ENCODE peak calls at places on chromosomes 11 and 22, in ten cellular contexts. H, I, K, E, L, J, V, O, Z and X are unnamed samples.

GRCh38 chr11:102268083-102268984 is 49.0 kb upstream of the BIRC3 start:
- DNase-seq in H (peak; percentile 94), I (peak; percentile 79), K (peak; percentile 81), E (peak; percentile 80), L (peak; percentile 71), J (peak; percentile 95), V (peak; percentile 55), O (peak; percentile 77), Z (peak; percentile 92), X (peak; percentile 96)

GRCh38 chr22:50307891-50308596 is 598 bp upstream of the PLXNB2 start:
- DNase-seq in H (peak; percentile 39), I (no peak), K (no peak), E (no peak), L (no peak), J (no peak), V (no peak), O (no peak), Z (no peak), X (peak; percentile 72)

GRCh38 chr11:95232666-95233065 is 1.7 kb upstream of the SESN3 start:
- DNase-seq in H (no peak), I (no peak), K (no peak), E (no peak), L (peak; percentile 10), J (no peak), V (no peak), O (no peak), Z (no peak), X (no peak)

GRCh38 chr22:36369922-36370781 is 17.6 kb downstream of the MYH9 start:
- DNase-seq in H (peak; percentile 93), I (peak; percentile 72), K (no peak), E (peak; percentile 48), L (peak; percentile 63), J (peak; percentile 74), V (peak; percentile 41), O (no peak), Z (peak; percentile 70), X (peak; percentile 81)

GRCh38 chr11:31060880-31061279 is 308.7 kb downstream of the DCDC1 start:
- DNase-seq in H (no peak), I (peak; percentile 30), K (no peak), E (no peak), L (peak; percentile 56), J (no peak), V (peak; percentile 3), O (no peak), Z (peak; percentile 70), X (no peak)

GRCh38 chr22:27088026-27088425 is 430.6 kb downstream of the MIAT start:
- DNase-seq in H (no peak), I (no peak), K (no peak), E (no peak), L (peak; percentile 94), J (no peak), V (peak; percentile 39), O (no peak), Z (no peak), X (no peak)

GRCh38 chr11:70578371-70578770 is 180.0 kb downstream of the CTTN start:
- DNase-seq in H (no peak), I (no peak), K (no peak), E (no peak), L (no peak), J (no peak), V (no peak), O (no peak), Z (no peak), X (no peak)

GRCh38 chr11:34727228-34727737 is 106.4 kb downstream of the EHF start:
- DNase-seq in H (no peak), I (no peak), K (no peak), E (no peak), L (no peak), J (no peak), V (no peak), O (no peak), Z (no peak), X (no peak)

GRCh38 chr11:135075740-135076139 is 663.7 kb upstream of the B3GAT1 start:
- DNase-seq in H (peak; percentile 44), I (peak; percentile 78), K (peak; percentile 19), E (peak; percentile 76), L (peak; percentile 21), J (no peak), V (peak; percentile 5), O (peak; percentile 35), Z (peak; percentile 52), X (peak; percentile 60)

GRCh38 chr22:36328635-36329216 is 59.0 kb downstream of the MYH9 start:
- DNase-seq in H (peak; percentile 97), I (no peak), K (peak; percentile 74), E (peak; percentile 63), L (peak; percentile 94), J (peak; percentile 89), V (peak; percentile 96), O (no peak), Z (no peak), X (no peak)

GRCh38 chr22:43792905-43793304 is 19.2 kb downstream of the EFCAB6 start:
- DNase-seq in H (no peak), I (no peak), K (no peak), E (no peak), L (no peak), J (no peak), V (no peak), O (no peak), Z (no peak), X (no peak)

GRCh38 chr11:16945671-16946469 is 68.3 kb downstream of the PLEKHA7 start:
- DNase-seq in H (peak; percentile 77), I (peak; percentile 68), K (peak; percentile 48), E (peak; percentile 39), L (peak; percentile 46), J (peak; percentile 65), V (peak; percentile 34), O (peak; percentile 32), Z (peak; percentile 59), X (peak; percentile 80)

GRCh38 chr11:84558085-84558905 is 1068.8 kb downstream of the DLG2 start:
- DNase-seq in H (peak; percentile 26), I (peak; percentile 80), K (no peak), E (no peak), L (peak; percentile 51), J (peak; percentile 27), V (peak; percentile 53), O (no peak), Z (peak; percentile 61), X (peak; percentile 58)

GRCh38 chr11:11965656-11966353 is 42.6 kb downstream of the DKK3 start:
- DNase-seq in H (no peak), I (no peak), K (no peak), E (no peak), L (no peak), J (no peak), V (no peak), O (no peak), Z (no peak), X (no peak)

GRCh38 chr11:12599408-12600143 is 74.6 kb upstream of the TEAD1 start:
- DNase-seq in H (peak; percentile 18), I (peak; percentile 91), K (no peak), E (peak; percentile 33), L (no peak), J (no peak), V (no peak), O (peak; percentile 57), Z (peak; percentile 71), X (peak; percentile 65)

GRCh38 chr11:122931510-122931909 is 49.0 kb downstream of the JHY start:
- DNase-seq in H (no peak), I (no peak), K (no peak), E (no peak), L (no peak), J (no peak), V (no peak), O (no peak), Z (peak; percentile 41), X (no peak)

GRCh38 chr11:31601635-31602282 is 92.2 kb downstream of the ELP4 start:
- DNase-seq in H (no peak), I (no peak), K (no peak), E (no peak), L (no peak), J (no peak), V (no peak), O (no peak), Z (peak; percentile 71), X (no peak)

GRCh38 chr22:29028468-29028867 is 33.2 kb downstream of the C22orf31 start:
- DNase-seq in H (no peak), I (no peak), K (no peak), E (no peak), L (no peak), J (no peak), V (no peak), O (no peak), Z (no peak), X (no peak)

GRCh38 chr22:29030618-29031235 is 30.9 kb downstream of the C22orf31 start:
- DNase-seq in H (peak; percentile 95), I (peak; percentile 93), K (no peak), E (peak; percentile 73), L (peak; percentile 94), J (peak; percentile 87), V (peak; percentile 77), O (peak; percentile 71), Z (peak; percentile 79), X (peak; percentile 82)

GRCh38 chr22:29031236-29031982 is 30.2 kb downstream of the C22orf31 start:
- DNase-seq in H (peak; percentile 93), I (peak; percentile 93), K (no peak), E (no peak), L (peak; percentile 99), J (peak; percentile 96), V (peak; percentile 98), O (peak; percentile 22), Z (peak; percentile 66), X (no peak)

GRCh38 chr22:29030016-29030617 is 31.5 kb downstream of the C22orf31 start:
- DNase-seq in H (no peak), I (peak; percentile 72), K (no peak), E (no peak), L (peak; percentile 85), J (peak; percentile 94), V (no peak), O (no peak), Z (no peak), X (no peak)

GRCh38 chr22:29029202-29030000 is 32.2 kb downstream of the C22orf31 start:
- DNase-seq in H (no peak), I (no peak), K (no peak), E (no peak), L (no peak), J (no peak), V (no peak), O (no peak), Z (peak; percentile 36), X (no peak)
- H3K4me1 ChIP-seq in H (peaks cover 44% of the 10 kb centered on the region), I (peaks cover 85% of the 10 kb centered on the region), K (no peaks in the 10 kb centered on the region), E (peaks cover 30% of the 10 kb centered on the region), L (peaks cover 17% of the 10 kb centered on the region), J (peaks cover 35% of the 10 kb centered on the region), V (peaks cover 18% of the 10 kb centered on the region), O (peaks cover 6% of the 10 kb centered on the region), Z (peaks cover 27% of the 10 kb centered on the region), X (peaks cover 25% of the 10 kb centered on the region)

GRCh38 chr11:71986131-71986530 is 12.6 kb upstream of the IL18BP start:
- DNase-seq in H (no peak), I (no peak), K (no peak), E (no peak), L (no peak), J (no peak), V (no peak), O (no peak), Z (no peak), X (no peak)
- H3K4me3 ChIP-seq in H (no peak overlapping the region), I (no peak overlapping the region), K (no peak overlapping the region), E (no peak overlapping the region), L (no peak overlapping the region), J (no peak overlapping the region), V (no peak overlapping the region), O (no peak overlapping the region), Z (no peak overlapping the region), X (no peak overlapping the region)

GRCh38 chr11:72642815-72643511 is 31.3 kb downstream of the PDE2A start:
- DNase-seq in H (peak; percentile 29), I (no peak), K (peak; percentile 24), E (peak; percentile 64), L (peak; percentile 39), J (no peak), V (peak; percentile 11), O (peak; percentile 73), Z (peak; percentile 83), X (peak; percentile 74)
- TF ChIP-seq CTCF in H (peak; percentile 96), I (peak; percentile 90), K (peak; percentile 93), E (peak; percentile 99), L (peak; percentile 72), J (peak; percentile 88), V (peak; percentile 84), O (peak; percentile 99), Z (peak; percentile 93), X (peak; percentile 96)

GRCh38 chr11:27386176-27386575 is 23.2 kb upstream of the CCDC34 start:
- DNase-seq in H (no peak), I (no peak), K (no peak), E (no peak), L (no peak), J (no peak), V (no peak), O (no peak), Z (no peak), X (no peak)
- H3K4me1 ChIP-seq in H (peaks cover 17% of the 10 kb centered on the region), I (peaks cover 49% of the 10 kb centered on the region), K (no peaks in the 10 kb centered on the region), E (peaks cover 31% of the 10 kb centered on the region), L (peaks cover under 1% of the 10 kb centered on the region), J (peaks cover 18% of the 10 kb centered on the region), V (peaks cover 6% of the 10 kb centered on the region), O (no peaks in the 10 kb centered on the region), Z (peaks cover 52% of the 10 kb centered on the region), X (peaks cover 7% of the 10 kb centered on the region)